ENCODE peak calls at places on chromosome 12, in eight cellular contexts. H is A549, C is suprapubic skin, J is body of pancreas, Y is stomach, B is prostate gland, X is Peyer's patch, P is uterus. W is an unnamed sample. For H3K9me3, the result is how much of the 10 kb centered on the place peaks cover.

GRCh38 chr12:124191024-124191359 is 103.9 kb upstream of the RFLNA start:
- DNase-seq in X (no peak), B (no peak), C (no peak), J (no peak), P (no peak), H (peak), Y (no peak), W (no peak)

GRCh38 chr12:124927325-124928094 is 13.1 kb upstream of the UBC start:
- DNase-seq in B (peak), C (peak), H (peak), P (peak), Y (peak), X (peak), J (peak), W (no peak)

GRCh38 chr12:7142057-7142644 is 12.0 kb downstream of the CLSTN3 start:
- DNase-seq in P (no peak), Y (peak), C (no peak), J (peak), X (peak), H (peak), B (no peak), W (no peak)

GRCh38 chr12:94889512-94890210 is 113.8 kb downstream of the NDUFA12 start:
- DNase-seq in H (no peak), C (no peak), X (no peak), J (no peak), Y (no peak), P (no peak), B (peak), W (no peak)

GRCh38 chr12:78186670-78187069 is 356.0 kb downstream of the NAV3 start:
- DNase-seq in B (no peak), Y (no peak), J (no peak), X (no peak), H (no peak), C (no peak), P (no peak), W (no peak)

GRCh38 chr12:31261744-31262143 is 64.2 kb downstream of the SINHCAF start:
- DNase-seq in X (no peak), J (no peak), C (no peak), B (no peak), P (no peak), Y (no peak), H (no peak), W (no peak)

GRCh38 chr12:38390968-38391367 is 74.4 kb downstream of the ALG10B start:
- DNase-seq in J (no peak), B (no peak), H (no peak), X (no peak), P (no peak), C (no peak), Y (no peak), W (no peak)

GRCh38 chr12:11839093-11839641 is 189.7 kb downstream of the ETV6 start:
- DNase-seq in Y (no peak), H (no peak), X (peak), P (no peak), J (peak), B (no peak), C (no peak), W (no peak)

GRCh38 chr12:2834581-2835491 is at the start of gene NRIP2:
- DNase-seq in B (no peak), Y (no peak), H (no peak), X (no peak), P (peak), C (no peak), J (peak), W (no peak)

GRCh38 chr12:34526946-34527345 is 504.6 kb downstream of the ALG10 start:
- DNase-seq in J (no peak), C (no peak), X (no peak), P (no peak), H (no peak), Y (no peak), B (no peak), W (no peak)
- H3K9me3 ChIP-seq in J (under half), C (under half), X (under half), P (under half), H (under half), Y (under half), B (under half), W (under half)

GRCh38 chr12:110037315-110037714 is 11.0 kb downstream of the C12orf76 start:
- DNase-seq in P (no peak), J (no peak), Y (no peak), B (no peak), C (no peak), H (no peak), X (no peak), W (no peak)
- TF ChIP-seq POLR2A in P (no peak), J (no peak), Y (no peak), B (no peak), C (no peak), H (no peak), X (no peak), W (no peak)

DNA sequence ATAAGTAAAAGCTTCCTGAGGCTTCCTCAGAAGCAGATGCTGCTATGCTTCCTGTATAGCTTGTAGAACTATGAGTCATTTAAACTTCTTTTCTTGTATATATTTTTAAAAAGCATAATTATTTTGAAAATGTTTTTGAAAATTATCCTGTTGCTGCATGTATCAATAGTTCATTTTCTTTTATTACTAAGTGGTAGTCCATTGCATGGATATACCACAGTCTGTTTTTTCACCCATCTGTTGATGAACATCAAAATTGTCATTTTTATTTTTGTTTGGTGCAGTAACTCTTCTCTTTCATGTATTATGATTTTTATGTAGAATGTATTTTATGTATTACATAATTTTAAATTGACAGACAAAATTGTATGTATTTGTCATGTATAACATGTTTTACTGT is 81.4 kb downstream of the TMTC3 start:
- DNase-seq in B (no peak), J (no peak), Y (no peak), X (no peak), P (no peak), H (no peak), C (no peak), W (no peak)
- H3K4me3 ChIP-seq in B (no peak), J (no peak), Y (no peak), X (no peak), P (no peak), H (no peak), C (no peak), W (no peak)

GRCh38 chr12:109606261-109607028 is 32.9 kb downstream of the MVK start:
- DNase-seq in J (no peak), P (no peak), X (no peak), C (no peak), H (no peak), Y (no peak), B (no peak), W (no peak)
- H3K9me3 ChIP-seq in J (under half), P (under half), X (under half), C (under half), H (under half), Y (under half), B (under half), W (under half)